ENCODE peak calls at places on chromosomes 11 and 22, in seven cellular contexts. I is brain microvascular endothelial cell; P is ascending aorta; E is transverse colon; G is CD8-positive, alpha-beta T cell; H is neural progenitor cell; X is left ventricle myocardium inferior. Z is an unnamed sample.

GRCh38 chr11:19714387-19715363 is 2.0 kb downstream of the NAV2 start:
- DNase-seq in I (peak; percentile 51), G (no peak), H (peak; percentile 49), P (peak; percentile 92), X (peak; percentile 53), E (no peak), Z (peak; percentile 87)

GRCh38 chr11:10476927-10477689 is 22.0 kb downstream of the AMPD3 start:
- DNase-seq in I (no peak), H (no peak), E (no peak), P (no peak), G (no peak), X (no peak), Z (no peak)

GRCh38 chr11:71433648-71434450 is 14.3 kb downstream of the DHCR7 start:
- DNase-seq in H (no peak), X (peak; percentile 58), I (no peak), G (no peak), E (peak; percentile 72), P (no peak), Z (no peak)

GRCh38 chr11:117249571-117249970 is 17.1 kb downstream of the RNF214 start:
- DNase-seq in G (no peak), H (no peak), X (no peak), E (no peak), P (no peak), I (no peak), Z (no peak)

GRCh38 chr11:36153581-36153980 is 135.6 kb downstream of the COMMD9 start:
- DNase-seq in G (no peak), E (no peak), P (no peak), I (no peak), H (no peak), X (no peak), Z (no peak)

GRCh38 chr11:111297696-111298095 is 650 bp upstream of the POU2AF3 start:
- DNase-seq in X (no peak), P (no peak), G (no peak), H (no peak), I (no peak), E (no peak), Z (no peak)

GRCh38 chr11:439315-440064 is 2.3 kb downstream of the ANO9 start:
- DNase-seq in G (no peak), X (no peak), H (no peak), E (no peak), P (no peak), I (no peak), Z (no peak)

GRCh38 chr11:86799680-86800075 is 664 bp upstream of the PRSS23 start:
- DNase-seq in P (peak; percentile 66), I (no peak), X (no peak), E (no peak), G (no peak), H (peak; percentile 63), Z (no peak)

GRCh38 chr22:19360862-19361261 is 69.3 kb upstream of the CLTCL1 start:
- DNase-seq in X (no peak), H (no peak), P (peak; percentile 39), E (no peak), I (no peak), G (no peak), Z (no peak)

GRCh38 chr11:76243157-76243556 is 36.9 kb upstream of the WNT11 start:
- DNase-seq in G (no peak), E (no peak), X (no peak), I (no peak), P (no peak), H (peak; percentile 70), Z (no peak)
- H3K4me3 ChIP-seq in G (no peak overlapping the region), E (no peak overlapping the region), X (no peak overlapping the region), I (no peak overlapping the region), P (no peak overlapping the region), H (no peak overlapping the region), Z (no peak overlapping the region)

GRCh38 chr11:85626496-85626895 is 648 bp downstream of the DLG2 start:
- DNase-seq in E (no peak), P (no peak), X (no peak), G (no peak), I (no peak), H (no peak), Z (no peak)
- H3K27ac ChIP-seq in E (peak overlapping the region; percentile 96), P (peak overlapping the region; percentile 97), X (peak overlapping the region; percentile 95), G (no peak overlapping the region), I (no peak overlapping the region), H (no peak overlapping the region), Z (peak overlapping the region; percentile 83)

DNA sequence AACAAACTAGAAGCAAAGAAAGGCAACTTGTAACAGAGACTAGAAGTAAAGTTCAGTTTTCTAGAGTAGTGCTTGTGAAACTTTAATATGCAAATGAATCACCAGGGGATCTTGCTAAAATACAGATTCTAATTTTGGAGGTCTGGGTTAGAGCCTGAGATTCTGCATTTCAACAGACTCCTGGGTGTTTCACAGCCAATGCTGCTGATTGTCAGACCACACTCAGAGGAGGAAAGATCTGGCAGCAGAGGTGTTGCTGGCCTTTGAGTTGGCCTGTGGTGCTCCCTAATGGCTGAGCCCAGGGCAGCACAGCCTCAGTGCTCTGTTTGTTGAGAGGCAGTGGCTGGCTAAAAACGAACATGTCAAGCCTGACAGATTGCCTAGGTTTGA is 5.4 kb downstream of the CRY2 start:
- DNase-seq in E (no peak), I (no peak), H (no peak), X (peak; percentile 59), P (no peak), G (no peak), Z (no peak)
- H3K4me3 ChIP-seq in E (no peak overlapping the region), I (no peak overlapping the region), H (no peak overlapping the region), X (peak overlapping the region; percentile 29), P (peak overlapping the region; percentile 14), G (no peak overlapping the region), Z (no peak overlapping the region)

GRCh38 chr22:28983190-28983589 is 78.4 kb downstream of the C22orf31 start:
- DNase-seq in G (no peak), I (no peak), X (no peak), E (no peak), H (no peak), P (no peak), Z (no peak)
- H3K27ac ChIP-seq in G (no peak overlapping the region), I (no peak overlapping the region), X (no peak overlapping the region), E (no peak overlapping the region), H (no peak overlapping the region), P (no peak overlapping the region), Z (no peak overlapping the region)

DNA sequence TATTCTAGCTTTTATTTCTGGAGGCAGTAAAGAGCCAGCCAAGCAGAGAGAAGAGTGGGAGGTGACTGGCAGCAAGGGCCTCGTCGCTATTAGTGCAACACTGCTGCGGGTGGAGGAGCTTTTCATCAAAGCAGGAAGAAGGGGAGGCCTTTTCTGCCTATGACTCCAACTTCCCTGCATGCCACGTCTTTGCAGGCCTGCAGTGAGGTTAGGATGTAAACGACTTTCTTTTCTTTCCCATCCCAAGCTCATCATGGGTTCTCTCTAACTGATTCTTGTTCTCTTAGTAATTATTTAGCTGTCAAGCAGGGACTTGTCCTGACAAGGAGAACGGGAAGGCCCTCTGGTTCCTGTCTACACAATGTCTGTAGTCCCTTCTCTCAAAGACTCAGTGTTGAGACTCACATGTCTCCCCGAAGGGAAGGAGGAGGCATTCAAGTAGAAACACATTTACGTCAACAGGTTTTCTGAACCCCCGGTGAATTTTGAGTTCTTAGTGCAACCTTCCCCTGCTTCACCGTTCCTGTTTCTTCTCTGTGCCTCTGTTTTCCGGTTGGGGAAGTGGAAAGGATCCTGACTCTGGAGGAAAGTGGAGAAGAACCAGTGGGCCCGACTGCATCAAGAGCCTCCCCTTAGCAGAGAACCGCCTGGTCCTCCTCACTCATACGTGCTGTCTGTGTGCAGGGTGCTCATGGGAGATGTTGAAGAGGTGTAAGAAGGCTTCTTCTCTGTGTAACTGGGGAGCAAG is 56.9 kb downstream of the PACS1 start:
- DNase-seq in I (peak; percentile 73), P (peak; percentile 74), H (no peak), X (peak; percentile 46), E (peak; percentile 42), G (peak; percentile 43), Z (peak; percentile 79)
- H3K4me3 ChIP-seq in I (no peak overlapping the region), P (peak overlapping the region; percentile 37), H (no peak overlapping the region), X (peak overlapping the region; percentile 36), E (no peak overlapping the region), G (peak overlapping the region; percentile 2), Z (peak overlapping the region; percentile 47)

DNA sequence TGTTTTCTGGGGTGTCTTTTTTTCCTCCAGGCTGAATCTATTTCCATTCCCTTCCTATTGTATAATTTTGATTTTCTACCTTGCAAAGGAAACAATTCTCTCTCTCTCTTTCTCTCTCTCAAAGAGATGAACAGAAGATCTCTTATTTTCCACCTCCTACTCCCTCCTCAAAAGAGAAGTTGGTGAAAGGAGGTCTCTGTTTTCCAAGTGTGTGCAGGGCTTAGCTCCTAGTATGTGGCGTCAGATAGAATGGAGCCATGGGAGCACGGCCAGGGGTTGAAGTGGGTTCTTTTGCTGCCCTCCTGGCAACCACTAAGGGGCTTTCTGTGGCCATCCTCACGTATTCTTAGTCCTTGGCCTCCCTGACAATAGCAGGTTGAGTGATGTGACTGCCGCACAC is 480 bp downstream of the TRIM34 start:
- DNase-seq in H (no peak), I (no peak), G (no peak), X (no peak), P (no peak), E (no peak), Z (no peak)
- H3K27ac ChIP-seq in H (no peak overlapping the region), I (no peak overlapping the region), G (peak overlapping the region; percentile 52), X (peak overlapping the region; percentile 81), P (peak overlapping the region; percentile 50), E (peak overlapping the region; percentile 79), Z (peak overlapping the region; percentile 82)

DNA sequence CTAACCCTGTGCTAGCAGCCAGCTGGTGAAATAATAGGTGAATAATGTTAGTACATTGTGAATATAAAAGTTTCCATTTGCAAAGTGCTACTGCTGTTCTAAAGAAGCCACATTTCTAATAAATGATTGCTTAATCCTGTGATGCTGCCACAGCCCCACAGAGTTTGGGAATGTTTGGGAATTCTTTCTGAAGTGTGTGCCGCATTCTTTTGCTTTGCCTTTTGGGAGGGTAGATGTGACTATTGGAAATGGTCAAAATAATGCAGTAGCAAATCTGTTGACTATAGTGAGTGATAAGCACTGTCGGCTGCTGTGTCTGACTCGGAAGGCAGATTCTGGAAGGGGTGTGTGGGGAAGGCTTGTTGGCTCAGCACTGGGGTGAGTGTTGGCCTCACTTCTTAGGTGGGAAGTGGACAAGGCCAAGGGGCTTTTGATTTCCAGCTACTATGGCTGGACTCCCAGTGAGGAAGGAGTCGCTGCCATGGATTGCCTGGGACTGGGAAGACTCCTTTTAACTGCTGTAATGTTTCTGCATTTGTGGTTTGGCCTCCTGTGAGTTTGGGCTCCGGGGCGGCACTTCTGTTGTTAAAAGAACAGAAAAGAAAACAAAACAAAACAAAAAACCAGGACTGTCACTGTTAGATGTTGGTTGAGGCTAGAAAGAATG is 20.0 kb downstream of the ZBTB16 start:
- DNase-seq in H (no peak), G (no peak), X (no peak), P (no peak), E (no peak), I (no peak), Z (no peak)
- H3K4me3 ChIP-seq in H (no peak overlapping the region), G (no peak overlapping the region), X (peak overlapping the region; percentile 30), P (peak overlapping the region; percentile 60), E (peak overlapping the region; percentile 9), I (no peak overlapping the region), Z (peak overlapping the region; percentile 63)